ENCODE peak calls at places on chromosomes 7 and 10, in eight cellular contexts. V is HL-60; S is CD8-positive, alpha-beta memory T cell; U is epithelial cell of prostate; J is stomach; M is right lobe of liver; F is ovary; W is brain microvascular endothelial cell. R is an unnamed sample.

GRCh38 chr10:22712959-22713852 is 1.2 kb downstream of the PIP4K2A start:
- DNase-seq in W (no peak), S (peak), F (peak), U (no peak), M (peak), J (peak), V (no peak), R (peak)

GRCh38 chr7:41702635-41703371 is at the start of gene INHBA:
- DNase-seq in W (peak), U (peak), F (peak), V (no peak), S (no peak), M (no peak), J (no peak), R (no peak)

GRCh38 chr10:88979153-88979562 is 11.4 kb upstream of the FAS start:
- DNase-seq in V (no peak), S (no peak), M (no peak), F (peak), U (no peak), J (no peak), W (peak), R (no peak)

GRCh38 chr7:23472974-23473847 is 2.9 kb upstream of the IGF2BP3 start:
- DNase-seq in W (no peak), U (no peak), F (no peak), V (peak), J (no peak), S (no peak), M (no peak), R (no peak)

GRCh38 chr10:7445474-7446135 is 34.8 kb upstream of the SFMBT2 start:
- DNase-seq in U (no peak), S (no peak), M (no peak), J (no peak), W (no peak), F (no peak), V (no peak), R (no peak)

GRCh38 chr7:132782777-132783633 is 206.7 kb upstream of the PLXNA4 start:
- DNase-seq in F (no peak), M (no peak), W (peak), V (no peak), U (no peak), J (no peak), S (no peak), R (no peak)

GRCh38 chr10:79293841-79294705 is 53.2 kb upstream of the PPIF start:
- DNase-seq in J (no peak), M (no peak), V (peak), F (no peak), W (peak), S (no peak), U (peak), R (no peak)

GRCh38 chr7:139960158-139960557 is 102.6 kb downstream of the PARP12 start:
- DNase-seq in S (no peak), V (no peak), W (peak), F (no peak), U (no peak), M (no peak), J (no peak), R (no peak)

GRCh38 chr7:1129431-1129830 is 30.6 kb downstream of the ZFAND2A start:
- DNase-seq in M (no peak), S (no peak), V (no peak), J (no peak), F (no peak), U (no peak), W (no peak), R (no peak)

GRCh38 chr10:11849908-11850307 is 26.8 kb downstream of the PROSER2 start:
- DNase-seq in F (no peak), U (no peak), J (no peak), V (peak), S (no peak), M (no peak), W (no peak), R (no peak)

DNA sequence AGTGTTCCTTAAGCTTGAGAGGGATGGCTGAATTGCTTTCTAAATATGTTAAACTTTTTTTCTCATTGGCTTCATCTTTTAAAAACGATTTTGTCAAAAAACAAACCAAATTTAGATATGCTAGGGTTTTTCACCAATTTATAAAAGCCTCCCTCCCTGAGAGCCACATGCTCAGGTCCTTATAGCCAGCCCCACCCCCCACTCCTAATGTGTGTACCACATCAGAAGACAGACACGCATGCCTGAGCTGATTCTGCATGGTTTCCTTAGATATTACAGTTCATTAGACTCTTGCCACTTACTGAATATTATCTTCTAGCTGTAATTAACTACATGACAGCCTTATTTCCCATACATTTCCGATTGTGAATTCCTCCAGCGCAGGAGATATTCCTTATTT is 2.0 kb downstream of the CUL1 start:
- DNase-seq in J (no peak), U (no peak), F (no peak), M (no peak), V (peak), S (peak), W (peak), R (no peak)
- H3K27ac ChIP-seq in J (no peak), U (peak), F (peak), M (no peak), V (peak), S (peak), W (peak), R (no peak)

GRCh38 chr10:103184615-103185014 is 8.5 kb downstream of the NT5C2 start:
- DNase-seq in U (no peak), V (no peak), S (no peak), M (no peak), F (no peak), J (no peak), W (no peak), R (no peak)
- H3K27ac ChIP-seq in U (peak), V (peak), S (no peak), M (no peak), F (no peak), J (no peak), W (no peak), R (peak)

GRCh38 chr10:31923389-31923788 is 5.2 kb downstream of the ARHGAP12 start:
- DNase-seq in W (no peak), S (no peak), U (no peak), V (no peak), J (no peak), M (no peak), F (no peak), R (no peak)
- H3K27ac ChIP-seq in W (no peak), S (no peak), U (no peak), V (no peak), J (no peak), M (no peak), F (no peak), R (no peak)

DNA sequence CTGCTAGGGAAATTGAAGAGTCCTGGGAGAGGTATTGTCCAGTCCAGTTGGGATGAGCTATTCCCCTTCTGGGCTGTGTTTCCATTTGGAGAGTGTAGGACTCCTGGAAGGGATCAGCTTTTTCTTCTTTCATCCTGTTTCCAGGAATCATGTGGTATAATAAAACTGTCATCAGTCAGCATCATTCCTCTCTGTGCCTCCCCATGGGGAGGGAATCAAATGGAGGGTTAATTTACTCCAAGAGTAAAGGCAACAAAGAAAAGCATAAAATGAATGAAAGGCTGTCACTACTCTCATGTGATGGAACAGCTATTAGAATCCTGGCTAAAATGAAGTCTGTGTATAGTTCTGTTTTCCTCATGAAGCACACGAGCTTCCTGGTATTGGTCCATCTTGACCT is 429.9 kb downstream of the SORCS3 start:
- DNase-seq in M (no peak), J (no peak), F (no peak), U (no peak), V (no peak), S (no peak), W (no peak), R (no peak)
- H3K27ac ChIP-seq in M (no peak), J (no peak), F (no peak), U (no peak), V (no peak), S (no peak), W (no peak), R (no peak)

GRCh38 chr10:44994752-44995530 is 5.8 kb upstream of the ZNF22 start:
- DNase-seq in V (no peak), W (no peak), S (no peak), U (no peak), F (peak), M (peak), J (no peak), R (no peak)
- H3K27ac ChIP-seq in V (peak), W (no peak), S (no peak), U (no peak), F (peak), M (peak), J (peak), R (peak)

GRCh38 chr7:129908181-129908580 is 44.6 kb downstream of the UBE2H start:
- DNase-seq in F (no peak), S (no peak), W (no peak), V (no peak), U (no peak), M (no peak), J (no peak), R (no peak)

GRCh38 chr7:129903935-129904334 is 48.8 kb downstream of the UBE2H start:
- DNase-seq in F (no peak), V (no peak), U (no peak), M (no peak), W (no peak), S (no peak), J (no peak), R (no peak)

GRCh38 chr7:129906700-129907099 is 46.1 kb downstream of the UBE2H start:
- DNase-seq in J (no peak), F (no peak), S (no peak), M (no peak), W (no peak), V (no peak), U (no peak), R (no peak)

GRCh38 chr7:129909669-129910068 is 43.1 kb downstream of the UBE2H start:
- DNase-seq in U (no peak), M (no peak), S (no peak), F (no peak), W (no peak), V (no peak), J (no peak), R (no peak)

GRCh38 chr7:129907122-129907741 is 45.5 kb downstream of the UBE2H start:
- DNase-seq in F (no peak), S (no peak), M (no peak), J (no peak), W (no peak), V (no peak), U (no peak), R (no peak)
- H3K27ac ChIP-seq in F (no peak), S (no peak), M (no peak), J (no peak), W (no peak), V (no peak), U (no peak), R (no peak)

DNA sequence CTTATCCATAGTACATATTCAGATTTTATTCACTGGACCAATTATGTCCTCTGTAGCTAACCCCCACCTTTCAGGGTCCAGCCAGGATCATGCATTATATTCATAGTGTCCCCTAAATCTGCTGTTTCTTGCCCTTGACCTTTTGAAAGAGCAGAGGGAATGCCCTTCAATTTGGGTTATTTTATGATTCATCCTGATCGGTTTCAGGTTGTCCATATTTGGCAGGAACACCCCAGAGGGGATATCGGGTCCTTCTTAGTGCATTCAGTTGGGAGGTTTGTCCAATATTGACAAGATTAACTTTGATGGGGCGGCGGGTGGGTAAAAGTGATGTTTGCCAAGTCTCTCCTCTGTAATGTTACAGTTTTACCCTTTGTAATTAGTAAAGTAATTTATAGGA is 60.9 kb downstream of the SHH start:
- DNase-seq in J (no peak), F (no peak), S (no peak), W (no peak), U (no peak), V (no peak), M (no peak), R (no peak)
- H3K27ac ChIP-seq in J (no peak), F (no peak), S (no peak), W (no peak), U (no peak), V (no peak), M (no peak), R (no peak)

GRCh38 chr7:2139004-2139652 is 93.6 kb downstream of the MAD1L1 start:
- DNase-seq in V (no peak), U (no peak), F (no peak), S (no peak), J (no peak), M (no peak), W (no peak), R (no peak)

GRCh38 chr7:2141011-2141410 is 91.7 kb downstream of the MAD1L1 start:
- DNase-seq in V (no peak), U (no peak), W (no peak), F (no peak), M (no peak), J (no peak), S (no peak), R (no peak)

GRCh38 chr7:2141656-2142055 is 91.1 kb downstream of the MAD1L1 start:
- DNase-seq in M (no peak), F (no peak), S (no peak), U (no peak), V (no peak), W (no peak), J (no peak), R (no peak)

GRCh38 chr7:2142386-2142785 is 90.4 kb downstream of the MAD1L1 start:
- DNase-seq in M (no peak), S (no peak), F (no peak), U (no peak), J (no peak), W (no peak), V (no peak), R (no peak)

GRCh38 chr7:2140216-2140870 is 92.4 kb downstream of the MAD1L1 start:
- DNase-seq in U (no peak), W (no peak), F (no peak), M (no peak), S (no peak), J (no peak), V (no peak), R (no peak)
- H3K27ac ChIP-seq in U (no peak), W (no peak), F (no peak), M (no peak), S (no peak), J (no peak), V (no peak), R (no peak)

GRCh38 chr10:72218756-72219155 is 2.7 kb upstream of the ASCC1 start:
- DNase-seq in W (no peak), V (no peak), M (no peak), U (no peak), F (no peak), J (no peak), S (no peak), R (no peak)

GRCh38 chr10:72219229-72219814 is 3.2 kb upstream of the ASCC1 start:
- DNase-seq in V (no peak), S (no peak), U (no peak), J (no peak), M (no peak), W (no peak), F (no peak), R (no peak)

GRCh38 chr10:72220637-72221036 is 4.6 kb upstream of the ASCC1 start:
- DNase-seq in F (no peak), V (no peak), M (no peak), S (no peak), W (no peak), U (no peak), J (no peak), R (no peak)

GRCh38 chr10:72218329-72218728 is 2.3 kb upstream of the ASCC1 start:
- DNase-seq in F (no peak), M (no peak), U (no peak), W (no peak), V (no peak), J (no peak), S (no peak), R (no peak)

GRCh38 chr10:72215611-72216549 is at the start of the genes ANAPC16 and ASCC1:
- DNase-seq in W (peak), J (peak), M (peak), U (peak), F (peak), S (peak), V (peak), R (peak)
- H3K27ac ChIP-seq in W (peak), J (peak), M (peak), U (peak), F (peak), S (peak), V (peak), R (peak)